ENCODE peak calls at places on chromosomes 3 and 15, in eight cellular contexts. E, B, M, S, A, G, C and U are unnamed samples.

GRCh38 chr15:39922450-39923092 is 2.5 kb upstream of the GPR176 start:
- DNase-seq in S (no peak), C (no peak), G (no peak), A (no peak), B (no peak), E (no peak), M (peak; percentile 70), U (peak; percentile 33)

GRCh38 chr3:13004376-13004775 is 68.9 kb downstream of the IQSEC1 start:
- DNase-seq in S (no peak), G (no peak), E (no peak), C (no peak), A (no peak), B (peak; percentile 42), M (no peak), U (no peak)

GRCh38 chr15:49900836-49901235 is 218.2 kb downstream of the ATP8B4 start:
- DNase-seq in E (no peak), A (no peak), M (no peak), B (no peak), C (no peak), S (no peak), G (no peak), U (no peak)

GRCh38 chr3:51680196-51680595 is 9.1 kb downstream of the TEX264 start:
- DNase-seq in E (no peak), B (no peak), M (no peak), G (no peak), C (no peak), S (no peak), A (no peak), U (no peak)

GRCh38 chr3:37456270-37456708 is 281.9 kb upstream of the LRRFIP2 start:
- DNase-seq in M (no peak), A (peak; percentile 11), G (no peak), B (peak; percentile 28), C (no peak), E (no peak), S (no peak), U (no peak)

GRCh38 chr15:26632500-26632899 is 140.4 kb downstream of the GABRB3 start:
- DNase-seq in C (no peak), S (no peak), A (no peak), E (no peak), G (no peak), B (no peak), M (no peak), U (no peak)

GRCh38 chr3:173411288-173412064 is 13.9 kb downstream of the NLGN1 start:
- DNase-seq in M (peak; percentile 34), G (no peak), S (peak; percentile 23), A (peak; percentile 67), B (peak; percentile 48), C (no peak), E (no peak), U (peak; percentile 38)

GRCh38 chr3:133953297-133953696 is 57.6 kb upstream of the RAB6B start:
- DNase-seq in B (no peak), E (no peak), G (no peak), S (no peak), M (no peak), C (no peak), A (no peak), U (no peak)

GRCh38 chr15:27273506-27273905 is 302.5 kb downstream of the GABRG3 start:
- DNase-seq in S (no peak), E (no peak), A (no peak), G (no peak), B (no peak), C (no peak), M (no peak), U (no peak)

GRCh38 chr3:100954990-100955389 is 38.2 kb downstream of the ABI3BP start:
- DNase-seq in E (no peak), C (peak; percentile 35), G (no peak), S (no peak), B (peak; percentile 60), A (peak; percentile 73), M (peak; percentile 20), U (no peak)

GRCh38 chr3:101010316-101010715 is 17.1 kb upstream of the ABI3BP start:
- DNase-seq in C (no peak), B (no peak), E (no peak), G (no peak), S (no peak), M (no peak), A (peak; percentile 35), U (no peak)

GRCh38 chr3:77081240-77081661 is 41.4 kb downstream of the ROBO2 start:
- DNase-seq in S (no peak), A (peak; percentile 73), E (no peak), G (no peak), M (peak; percentile 55), C (no peak), B (peak; percentile 96), U (no peak)

GRCh38 chr3:129615751-129616281 is 9.3 kb upstream of the PLXND1 start:
- DNase-seq in E (no peak), S (no peak), A (no peak), C (no peak), B (no peak), G (no peak), M (no peak), U (no peak)

GRCh38 chr3:14235896-14236295 is 57.3 kb downstream of the LSM3 start:
- DNase-seq in B (no peak), E (no peak), A (no peak), S (no peak), G (no peak), C (no peak), M (no peak), U (no peak)

GRCh38 chr15:41495736-41496599 is 2.3 kb downstream of the ITPKA start:
- DNase-seq in A (no peak), C (no peak), S (peak; percentile 60), E (no peak), B (no peak), G (no peak), M (no peak), U (no peak)

GRCh38 chr3:123258811-123259420 is 57.2 kb downstream of the SEC22A start:
- DNase-seq in G (no peak), M (peak; percentile 60), A (peak; percentile 73), B (peak; percentile 53), C (no peak), E (no peak), S (no peak), U (peak; percentile 47)

GRCh38 chr3:34056951-34057390 is 258.5 kb downstream of the PDCD6IP start:
- DNase-seq in G (no peak), E (no peak), A (no peak), B (peak; percentile 76), M (no peak), C (no peak), S (no peak), U (no peak)

GRCh38 chr3:136979204-136979603 is 21.4 kb downstream of the IL20RB start:
- DNase-seq in A (no peak), B (no peak), E (no peak), G (no peak), S (no peak), M (no peak), C (no peak), U (no peak)

GRCh38 chr3:166425900-166426611 is 588.8 kb upstream of the BCHE start:
- DNase-seq in A (no peak), E (no peak), M (no peak), G (no peak), B (no peak), S (peak; percentile 39), C (no peak), U (no peak)

GRCh38 chr3:155193868-155194267 is 99.6 kb downstream of the STRIT1 start:
- DNase-seq in A (no peak), M (no peak), S (no peak), B (no peak), G (no peak), E (no peak), C (no peak), U (no peak)

GRCh38 chr15:98881526-98882517 is 125.8 kb downstream of the PGPEP1L start:
- DNase-seq in C (no peak), B (peak; percentile 53), A (peak; percentile 44), G (no peak), E (peak; percentile 60), M (no peak), S (peak; percentile 8), U (peak; percentile 68)

GRCh38 chr3:118729546-118729945 is 305.1 kb downstream of the IGSF11 start:
- DNase-seq in E (no peak), A (peak; percentile 10), C (no peak), M (no peak), S (no peak), B (no peak), G (no peak), U (no peak)

GRCh38 chr3:15287565-15288330 is 44.6 kb downstream of the SH3BP5 start:
- DNase-seq in E (peak; percentile 68), M (no peak), B (no peak), G (no peak), S (no peak), C (peak; percentile 76), A (no peak), U (no peak)

GRCh38 chr3:5791558-5791957 is 604.1 kb downstream of the EDEM1 start:
- DNase-seq in B (peak; percentile 64), M (peak; percentile 38), C (no peak), G (no peak), S (no peak), E (no peak), A (peak; percentile 83), U (no peak)

GRCh38 chr3:49378249-49378899 is 20.2 kb upstream of the GPX1 start:
- DNase-seq in E (peak; percentile 90), S (no peak), B (peak; percentile 37), G (no peak), M (peak; percentile 65), A (peak; percentile 24), C (peak; percentile 33), U (no peak)

GRCh38 chr15:77722759-77723460 is 90.2 kb upstream of the LINGO1 start:
- DNase-seq in A (no peak), S (no peak), C (no peak), E (no peak), M (no peak), G (no peak), B (no peak), U (no peak)

GRCh38 chr3:194058189-194058571 is 77.8 kb upstream of the HES1 start:
- DNase-seq in M (peak; percentile 63), G (no peak), C (peak; percentile 28), E (peak; percentile 61), S (peak; percentile 48), B (peak; percentile 43), A (no peak), U (no peak)

GRCh38 chr3:72938471-72939265 is 50.8 kb downstream of the GXYLT2 start:
- DNase-seq in S (peak; percentile 18), M (peak; percentile 72), C (peak; percentile 47), G (no peak), A (peak; percentile 71), E (no peak), B (peak; percentile 55), U (peak; percentile 72)

GRCh38 chr15:95957854-95958253 is 372.6 kb upstream of the NR2F2 start:
- DNase-seq in C (no peak), S (no peak), A (no peak), M (no peak), B (no peak), E (no peak), G (no peak), U (no peak)

GRCh38 chr15:79820176-79820575 is 76.6 kb downstream of the MTHFS start:
- DNase-seq in S (no peak), E (no peak), M (no peak), B (no peak), A (no peak), C (no peak), G (no peak), U (no peak)

GRCh38 chr15:44726568-44727461 is 9.5 kb upstream of the TRIM69 start:
- DNase-seq in M (peak; percentile 76), G (peak; percentile 41), C (no peak), S (no peak), B (peak; percentile 88), E (peak; percentile 78), A (peak; percentile 96), U (no peak)

GRCh38 chr3:31466016-31466415 is 66.7 kb upstream of the STT3B start:
- DNase-seq in S (no peak), C (no peak), G (no peak), B (peak; percentile 20), E (no peak), A (peak; percentile 16), M (peak; percentile 15), U (no peak)

GRCh38 chr3:30232142-30232541 is 374.3 kb upstream of the TGFBR2 start:
- DNase-seq in A (no peak), B (no peak), E (no peak), S (no peak), M (peak; percentile 36), C (no peak), G (no peak), U (no peak)

GRCh38 chr3:12180218-12180617 is 21.5 kb upstream of the TIMP4 start:
- DNase-seq in G (no peak), A (peak; percentile 88), B (peak; percentile 97), M (peak; percentile 76), E (peak; percentile 52), S (peak; percentile 11), C (no peak), U (no peak)